ENCODE peak calls at places on chromosomes 1 and 21, in five cellular contexts. Y is ureter, L is iPS DF 6.9, D is RWPE1, G is WERI-Rb-1. S is an unnamed sample.

GRCh38 chr1:1344672-1345361 is 4.4 kb downstream of the DVL1 start:
- DNase-seq in Y (no peak), D (peak), G (peak), L (no peak), S (no peak)

GRCh38 chr1:247204177-247204647 is 32.4 kb upstream of the ZNF124 start:
- DNase-seq in Y (no peak), L (no peak), G (no peak), D (no peak), S (no peak)

GRCh38 chr1:202281316-202282016 is 60.3 kb downstream of the UBE2T start:
- DNase-seq in L (no peak), Y (no peak), G (peak), D (no peak), S (no peak)

GRCh38 chr1:3423245-3423829 is 31.1 kb upstream of the ARHGEF16 start:
- DNase-seq in Y (peak), L (no peak), D (no peak), G (no peak), S (peak)

GRCh38 chr1:26932536-26932935 is 11.0 kb downstream of the NUDC start:
- DNase-seq in Y (no peak), G (no peak), L (no peak), D (no peak), S (no peak)

GRCh38 chr1:198932351-198932991 is 293.6 kb downstream of the PTPRC start:
- DNase-seq in D (peak), L (no peak), G (no peak), Y (no peak), S (no peak)

GRCh38 chr1:107739183-107739582 is 225.8 kb downstream of the VAV3 start:
- DNase-seq in L (no peak), G (no peak), Y (no peak), D (no peak), S (no peak)

GRCh38 chr1:68213843-68214242 is 18.5 kb downstream of the WLS start:
- DNase-seq in Y (peak), G (no peak), L (no peak), D (no peak), S (peak)

GRCh38 chr1:111571987-111572386 is 47.6 kb upstream of the RAP1A start:
- DNase-seq in Y (no peak), D (no peak), G (no peak), L (no peak), S (no peak)

GRCh38 chr1:54814571-54814970 is 13.4 kb upstream of the TTC22 start:
- DNase-seq in D (no peak), G (no peak), L (no peak), Y (peak), S (no peak)

GRCh38 chr1:55049914-55050278 is 10.5 kb downstream of the PCSK9 start:
- DNase-seq in G (no peak), Y (no peak), D (no peak), L (no peak), S (peak)

GRCh38 chr1:19775831-19776230 is 23.9 kb downstream of the TMCO4 start:
- DNase-seq in D (no peak), Y (no peak), G (no peak), L (no peak), S (no peak)

GRCh38 chr1:234768171-234768568 is 158.2 kb upstream of the IRF2BP2 start:
- DNase-seq in G (peak), D (no peak), Y (peak), L (no peak), S (no peak)

GRCh38 chr1:245585252-245585959 is 430.6 kb downstream of the KIF26B start:
- DNase-seq in G (no peak), Y (no peak), D (peak), L (no peak), S (no peak)

GRCh38 chr1:12634696-12635202 is 9.1 kb upstream of the AADACL4 start:
- DNase-seq in Y (no peak), G (no peak), D (no peak), L (no peak), S (no peak)

GRCh38 chr1:192260076-192260475 is 56.7 kb upstream of the RGS21 start:
- DNase-seq in D (no peak), G (no peak), L (no peak), Y (no peak), S (no peak)

GRCh38 chr1:3159121-3159520 is 90.1 kb downstream of the PRDM16 start:
- DNase-seq in D (no peak), L (no peak), Y (no peak), G (no peak), S (no peak)

GRCh38 chr1:201214886-201215285 is 24.3 kb downstream of the IGFN1 start:
- DNase-seq in D (no peak), L (no peak), G (peak), Y (no peak), S (no peak)

GRCh38 chr21:33587792-33588484 is 546 bp downstream of the DONSON start:
- DNase-seq in L (no peak), G (peak), Y (peak), D (peak), S (peak)

S was measured in left ventricle myocardium superior.